ENCODE peak calls at places on chromosome 12, in five cellular contexts. One of them, this sample, is unnamed.

GRCh38 chr12:115611477-115611876 is 666.0 kb downstream of the MED13L start:
- DNase-seq in CD8-positive, alpha-beta T cell: no peak
- DNase-seq in cardiac muscle cell: no peak
- DNase-seq in A549: no peak
- DNase-seq in kidney: no peak
- DNase-seq in this sample: no peak

GRCh38 chr12:132582058-132582420 is 28.3 kb downstream of the LRCOL1 start:
- DNase-seq in CD8-positive, alpha-beta T cell: no peak
- DNase-seq in cardiac muscle cell: no peak
- DNase-seq in A549: no peak
- DNase-seq in kidney: no peak
- DNase-seq in this sample: no peak

GRCh38 chr12:12893438-12893837 is 2.1 kb downstream of the GPRC5A start:
- DNase-seq in CD8-positive, alpha-beta T cell: no peak
- DNase-seq in cardiac muscle cell: no peak
- DNase-seq in A549: no peak
- DNase-seq in kidney: no peak
- DNase-seq in this sample: no peak

GRCh38 chr12:75437564-75437963 is 43.0 kb upstream of the GLIPR1 start:
- DNase-seq in CD8-positive, alpha-beta T cell: no peak
- DNase-seq in cardiac muscle cell: no peak
- DNase-seq in A549: no peak
- DNase-seq in kidney: no peak
- DNase-seq in this sample: no peak

GRCh38 chr12:98084950-98085349 is 430.4 kb upstream of the TMPO start:
- DNase-seq in CD8-positive, alpha-beta T cell: no peak
- DNase-seq in cardiac muscle cell: no peak
- DNase-seq in A549: no peak
- DNase-seq in kidney: no peak
- DNase-seq in this sample: no peak

GRCh38 chr12:48999371-49000131 is at the start of gene DDN:
- DNase-seq in CD8-positive, alpha-beta T cell: no peak
- DNase-seq in cardiac muscle cell: peak; percentile 83
- DNase-seq in A549: no peak
- DNase-seq in kidney: no peak
- DNase-seq in this sample: peak; percentile 86

GRCh38 chr12:74415633-74416032 is 122.0 kb upstream of the ATXN7L3B start:
- DNase-seq in CD8-positive, alpha-beta T cell: no peak
- DNase-seq in cardiac muscle cell: peak; percentile 42
- DNase-seq in A549: peak; percentile 36
- DNase-seq in kidney: no peak
- DNase-seq in this sample: no peak

GRCh38 chr12:81759215-81759991 is at the start of gene PPFIA2:
- DNase-seq in CD8-positive, alpha-beta T cell: no peak
- DNase-seq in cardiac muscle cell: peak; percentile 30
- DNase-seq in A549: no peak
- DNase-seq in kidney: peak; percentile 65
- DNase-seq in this sample: peak; percentile 58

GRCh38 chr12:115213538-115213961 is 529.6 kb upstream of the TBX3 start:
- DNase-seq in CD8-positive, alpha-beta T cell: no peak
- DNase-seq in cardiac muscle cell: peak; percentile 54
- DNase-seq in A549: no peak
- DNase-seq in kidney: no peak
- DNase-seq in this sample: no peak

GRCh38 chr12:124390442-124391116 is 95.7 kb downstream of the RFLNA start:
- DNase-seq in CD8-positive, alpha-beta T cell: no peak
- DNase-seq in cardiac muscle cell: no peak
- DNase-seq in A549: peak; percentile 77
- DNase-seq in kidney: peak; percentile 87
- DNase-seq in this sample: peak; percentile 88

GRCh38 chr12:55829967-55830600 is 697 bp upstream of the DNAJC14 start:
- DNase-seq in CD8-positive, alpha-beta T cell: no peak
- DNase-seq in cardiac muscle cell: peak; percentile 64
- DNase-seq in A549: peak; percentile 28
- DNase-seq in kidney: peak; percentile 89
- DNase-seq in this sample: peak; percentile 93

GRCh38 chr12:121799842-121800693 is 3.7 kb upstream of the SETD1B start:
- DNase-seq in CD8-positive, alpha-beta T cell: peak; percentile 39
- DNase-seq in cardiac muscle cell: peak; percentile 79
- DNase-seq in A549: peak; percentile 94
- DNase-seq in kidney: peak; percentile 98
- DNase-seq in this sample: peak; percentile 96

GRCh38 chr12:91774471-91774921 is 371.1 kb downstream of the BTG1 start:
- DNase-seq in CD8-positive, alpha-beta T cell: no peak
- DNase-seq in cardiac muscle cell: no peak
- DNase-seq in A549: no peak
- DNase-seq in kidney: no peak
- DNase-seq in this sample: no peak

GRCh38 chr12:64450711-64451486 is 1.0 kb upstream of the TBK1 start:
- DNase-seq in CD8-positive, alpha-beta T cell: no peak
- DNase-seq in cardiac muscle cell: peak; percentile 23
- DNase-seq in A549: no peak
- DNase-seq in kidney: no peak
- DNase-seq in this sample: peak; percentile 28

GRCh38 chr12:10617868-10618267 is 4.5 kb upstream of the MAGOHB start:
- DNase-seq in CD8-positive, alpha-beta T cell: no peak
- DNase-seq in cardiac muscle cell: no peak
- DNase-seq in A549: no peak
- DNase-seq in kidney: no peak
- DNase-seq in this sample: no peak

GRCh38 chr12:123115409-123116111 is 35.3 kb downstream of the PITPNM2 start:
- DNase-seq in CD8-positive, alpha-beta T cell: no peak
- DNase-seq in cardiac muscle cell: no peak
- DNase-seq in A549: no peak
- DNase-seq in kidney: peak; percentile 74
- DNase-seq in this sample: no peak

GRCh38 chr12:51706206-51706605 is 115.2 kb downstream of the SCN8A start:
- DNase-seq in CD8-positive, alpha-beta T cell: no peak
- DNase-seq in cardiac muscle cell: no peak
- DNase-seq in A549: no peak
- DNase-seq in kidney: no peak
- DNase-seq in this sample: no peak

GRCh38 chr12:93379432-93380308 is 1.9 kb downstream of the NUDT4 start:
- DNase-seq in CD8-positive, alpha-beta T cell: no peak
- DNase-seq in cardiac muscle cell: no peak
- DNase-seq in A549: no peak
- DNase-seq in kidney: no peak
- DNase-seq in this sample: no peak

GRCh38 chr12:1590083-1590979 is 4.0 kb downstream of the FBXL14 start:
- DNase-seq in CD8-positive, alpha-beta T cell: no peak
- DNase-seq in cardiac muscle cell: peak; percentile 64
- DNase-seq in A549: no peak
- DNase-seq in kidney: no peak
- DNase-seq in this sample: no peak

GRCh38 chr12:93041416-93041815 is 112.3 kb upstream of the EEA1 start:
- DNase-seq in CD8-positive, alpha-beta T cell: no peak
- DNase-seq in cardiac muscle cell: no peak
- DNase-seq in A549: no peak
- DNase-seq in kidney: no peak
- DNase-seq in this sample: no peak

GRCh38 chr12:64837427-64837826 is 13.0 kb downstream of the TBC1D30 start:
- DNase-seq in CD8-positive, alpha-beta T cell: no peak
- DNase-seq in cardiac muscle cell: no peak
- DNase-seq in A549: no peak
- DNase-seq in kidney: no peak
- DNase-seq in this sample: no peak

GRCh38 chr12:122874081-122874480 is 21.8 kb downstream of the VPS37B start:
- DNase-seq in CD8-positive, alpha-beta T cell: no peak
- DNase-seq in cardiac muscle cell: peak; percentile 58
- DNase-seq in A549: no peak
- DNase-seq in kidney: peak; percentile 43
- DNase-seq in this sample: peak; percentile 72

GRCh38 chr12:114848661-114849060 is 164.7 kb upstream of the TBX3 start:
- DNase-seq in CD8-positive, alpha-beta T cell: no peak
- DNase-seq in cardiac muscle cell: no peak
- DNase-seq in A549: no peak
- DNase-seq in kidney: no peak
- DNase-seq in this sample: no peak

GRCh38 chr12:85280984-85281946 is 1.2 kb downstream of the ALX1 start:
- DNase-seq in CD8-positive, alpha-beta T cell: no peak
- DNase-seq in cardiac muscle cell: no peak
- DNase-seq in A549: no peak
- DNase-seq in kidney: no peak
- DNase-seq in this sample: no peak

GRCh38 chr12:14238224-14238792 is 127.2 kb upstream of the ATF7IP start:
- DNase-seq in CD8-positive, alpha-beta T cell: no peak
- DNase-seq in cardiac muscle cell: peak; percentile 45
- DNase-seq in A549: no peak
- DNase-seq in kidney: no peak
- DNase-seq in this sample: no peak

GRCh38 chr12:89907659-89908058 is 199.0 kb upstream of the ATP2B1 start:
- DNase-seq in CD8-positive, alpha-beta T cell: no peak
- DNase-seq in cardiac muscle cell: no peak
- DNase-seq in A549: no peak
- DNase-seq in kidney: no peak
- DNase-seq in this sample: no peak

GRCh38 chr12:51971679-51972423 is 20.4 kb downstream of the ACVR1B start:
- DNase-seq in CD8-positive, alpha-beta T cell: no peak
- DNase-seq in cardiac muscle cell: no peak
- DNase-seq in A549: no peak
- DNase-seq in kidney: no peak
- DNase-seq in this sample: no peak

GRCh38 chr12:88743946-88744685 is 163.8 kb upstream of the KITLG start:
- DNase-seq in CD8-positive, alpha-beta T cell: no peak
- DNase-seq in cardiac muscle cell: no peak
- DNase-seq in A549: no peak
- DNase-seq in kidney: no peak
- DNase-seq in this sample: no peak

GRCh38 chr12:46627686-46628085 is 198.1 kb downstream of the SLC38A4 start:
- DNase-seq in CD8-positive, alpha-beta T cell: no peak
- DNase-seq in cardiac muscle cell: no peak
- DNase-seq in A549: no peak
- DNase-seq in kidney: no peak
- DNase-seq in this sample: no peak

DNA sequence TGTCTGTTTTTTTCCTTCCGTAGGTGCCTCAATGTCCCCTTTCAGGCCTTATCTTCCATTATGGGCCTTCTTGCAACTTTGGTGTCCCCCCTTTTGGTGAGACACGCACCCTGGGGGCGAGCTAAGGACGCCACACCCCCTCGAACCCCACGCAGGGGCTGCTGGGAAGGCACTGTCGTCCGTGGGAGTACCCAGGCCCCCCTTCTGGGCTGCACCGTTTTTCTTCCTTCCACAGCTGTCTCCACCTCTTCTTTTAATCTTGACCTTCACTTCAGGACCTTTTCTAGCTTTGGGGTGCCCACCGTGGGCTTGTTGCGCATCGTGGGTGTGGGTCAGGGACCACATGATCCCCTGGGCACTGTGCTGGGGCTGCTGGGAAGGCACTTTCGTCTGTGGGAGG is 271.8 kb downstream of the ALG10 start:
- DNase-seq in CD8-positive, alpha-beta T cell: no peak
- DNase-seq in cardiac muscle cell: no peak
- DNase-seq in A549: no peak
- DNase-seq in kidney: no peak
- DNase-seq in this sample: peak; percentile 37
- H3K9me3 ChIP-seq in CD8-positive, alpha-beta T cell: no peaks in the 10 kb centered on the region
- H3K9me3 ChIP-seq in cardiac muscle cell: no peaks in the 10 kb centered on the region
- H3K9me3 ChIP-seq in A549: no peaks in the 10 kb centered on the region
- H3K9me3 ChIP-seq in kidney: no peaks in the 10 kb centered on the region
- H3K9me3 ChIP-seq in this sample: peaks cover 100% of the 10 kb centered on the region

GRCh38 chr12:69783365-69783764 is 41.7 kb upstream of the MYRFL start:
- DNase-seq in CD8-positive, alpha-beta T cell: no peak
- DNase-seq in cardiac muscle cell: no peak
- DNase-seq in A549: no peak
- DNase-seq in kidney: no peak
- DNase-seq in this sample: no peak

DNA sequence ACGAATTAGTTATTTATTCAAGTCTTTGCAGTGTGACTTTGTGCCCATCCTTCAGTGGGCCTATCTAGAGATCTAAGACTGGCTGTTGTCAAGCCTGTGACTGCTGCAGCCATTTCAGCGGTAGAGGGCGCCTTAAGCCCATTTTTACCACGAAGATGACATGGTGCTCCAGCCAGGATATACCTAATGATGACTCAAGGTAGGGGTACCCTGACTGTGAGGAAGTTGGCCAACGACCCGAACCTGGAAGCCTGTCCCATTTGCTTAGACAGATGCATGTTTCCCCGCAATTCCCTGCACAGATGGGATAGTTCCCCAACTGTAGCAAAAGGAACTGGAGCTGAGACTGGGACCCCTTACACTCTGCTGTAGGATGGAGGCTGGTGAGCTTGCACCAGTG is 41.3 kb downstream of the RAB3IP start:
- DNase-seq in CD8-positive, alpha-beta T cell: no peak
- DNase-seq in cardiac muscle cell: no peak
- DNase-seq in A549: peak; percentile 30
- DNase-seq in kidney: no peak
- DNase-seq in this sample: no peak
- TF ChIP-seq CTCF in CD8-positive, alpha-beta T cell: no peak
- TF ChIP-seq CTCF in cardiac muscle cell: peak; percentile 76
- TF ChIP-seq CTCF in A549: peak; percentile 24
- TF ChIP-seq CTCF in kidney: peak; percentile 14
- TF ChIP-seq CTCF in this sample: no peak

GRCh38 chr12:108307006-108307405 is 32.1 kb downstream of the CMKLR1 start:
- DNase-seq in CD8-positive, alpha-beta T cell: no peak
- DNase-seq in cardiac muscle cell: no peak
- DNase-seq in A549: no peak
- DNase-seq in kidney: no peak
- DNase-seq in this sample: no peak
- H3K4me1 ChIP-seq in CD8-positive, alpha-beta T cell: peaks cover 23% of the 10 kb centered on the region
- H3K4me1 ChIP-seq in cardiac muscle cell: peaks cover 8% of the 10 kb centered on the region
- H3K4me1 ChIP-seq in A549: peaks cover 13% of the 10 kb centered on the region
- H3K4me1 ChIP-seq in kidney: peaks cover 18% of the 10 kb centered on the region
- H3K4me1 ChIP-seq in this sample: peaks cover 19% of the 10 kb centered on the region

DNA sequence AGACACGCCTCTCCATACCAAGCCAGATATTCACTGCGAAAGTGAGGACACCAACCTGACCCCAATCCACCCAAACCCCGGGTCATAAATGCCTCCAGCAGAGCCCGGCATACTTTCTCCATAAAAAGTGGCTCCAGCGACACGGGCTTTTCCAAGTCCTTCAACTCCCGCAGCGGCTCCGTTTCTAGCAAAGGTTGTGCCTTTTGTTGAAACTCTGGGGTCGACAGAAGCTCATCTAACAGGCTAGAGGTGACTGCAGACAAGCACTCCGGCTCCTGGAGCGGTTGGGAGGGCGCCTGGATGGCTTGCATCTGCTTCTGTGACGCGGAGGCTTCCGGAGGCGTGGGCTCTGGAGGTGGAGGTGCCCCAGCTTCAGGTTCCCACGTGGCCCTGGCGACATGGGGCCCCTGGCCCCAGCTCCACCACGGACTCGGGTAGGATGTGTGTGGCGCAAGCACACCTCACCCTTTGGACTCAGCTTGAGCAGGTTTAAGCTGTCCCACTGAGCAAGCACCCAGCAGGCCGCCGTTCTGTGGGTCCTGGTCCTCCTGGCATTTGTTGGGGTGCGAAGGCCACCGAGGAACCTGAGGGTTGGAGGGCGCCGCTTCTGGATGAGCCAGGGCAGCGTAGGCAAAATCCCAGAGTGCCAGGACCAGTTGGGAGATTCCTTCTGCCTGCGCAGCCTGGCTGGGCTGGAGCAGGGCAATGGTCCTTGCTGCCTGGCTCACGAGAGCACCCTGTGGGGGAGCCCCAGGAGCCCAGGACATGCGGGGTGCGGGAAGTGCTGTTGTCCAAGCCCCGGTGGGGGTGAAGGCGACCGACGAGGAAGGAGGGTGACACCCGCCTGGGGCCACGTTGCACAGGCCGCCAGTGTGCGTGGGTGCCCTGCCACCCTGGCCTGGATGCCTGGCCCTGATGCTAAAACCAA is 186.3 kb downstream of the ALG10 start:
- DNase-seq in CD8-positive, alpha-beta T cell: no peak
- DNase-seq in cardiac muscle cell: no peak
- DNase-seq in A549: no peak
- DNase-seq in kidney: no peak
- DNase-seq in this sample: no peak
- H3K9me3 ChIP-seq in CD8-positive, alpha-beta T cell: no peaks in the 10 kb centered on the region
- H3K9me3 ChIP-seq in cardiac muscle cell: no peaks in the 10 kb centered on the region
- H3K9me3 ChIP-seq in A549: no peaks in the 10 kb centered on the region
- H3K9me3 ChIP-seq in kidney: no peaks in the 10 kb centered on the region
- H3K9me3 ChIP-seq in this sample: peaks cover 10% of the 10 kb centered on the region

This sample was measured in spleen.